ENCODE peak calls at places on chromosomes 2 and 18, in four cellular contexts. G is right cardiac atrium, N is heart right ventricle, L is A673. A is an unnamed sample.

GRCh38 chr18:55549474-55550104 is 38.4 kb downstream of the TCF4 start:
- DNase-seq in L (no peak), N (no peak), G (no peak), A (peak; percentile 46)

GRCh38 chr2:3631851-3632659 is 25.9 kb upstream of the ALLC start:
- DNase-seq in G (peak; percentile 32), L (no peak), N (peak; percentile 2), A (no peak)

GRCh38 chr18:8116346-8117007 is 492.8 kb upstream of the RAB12 start:
- DNase-seq in N (no peak), G (no peak), L (no peak), A (no peak)

GRCh38 chr2:199850718-199851498 is at the start of gene FTCDNL1:
- DNase-seq in N (peak; percentile 39), L (peak; percentile 65), G (peak; percentile 86), A (peak; percentile 71)

GRCh38 chr2:63270717-63271116 is 220.1 kb downstream of the OTX1 start:
- DNase-seq in G (no peak), L (no peak), N (no peak), A (no peak)

GRCh38 chr2:122736279-122736678 is 980.8 kb downstream of the TSN start:
- DNase-seq in N (no peak), L (no peak), G (no peak), A (no peak)

GRCh38 chr18:9174302-9174701 is 37.7 kb downstream of the ANKRD12 start:
- DNase-seq in G (no peak), L (no peak), N (no peak), A (no peak)

GRCh38 chr2:240388471-240389301 is 46.8 kb upstream of the GPC1 start:
- DNase-seq in L (no peak), N (no peak), G (peak; percentile 44), A (peak; percentile 5)

GRCh38 chr2:138536302-138536701 is 34.7 kb downstream of the SPOPL start:
- DNase-seq in L (peak; percentile 30), N (no peak), G (no peak), A (peak; percentile 47)

GRCh38 chr2:182821172-182821571 is 45.3 kb downstream of the FRZB start:
- DNase-seq in L (no peak), N (no peak), G (no peak), A (no peak)

GRCh38 chr2:214220251-214220650 is 190.6 kb upstream of the VWC2L start:
- DNase-seq in G (no peak), N (no peak), L (no peak), A (no peak)

GRCh38 chr18:21663615-21664014 is 41.0 kb downstream of the ABHD3 start:
- DNase-seq in N (no peak), G (no peak), L (no peak), A (no peak)

GRCh38 chr2:55026202-55026601 is 24.0 kb downstream of the RTN4 start:
- DNase-seq in G (no peak), L (no peak), N (no peak), A (no peak)

GRCh38 chr2:55022486-55022885 is 27.8 kb downstream of the RTN4 start:
- DNase-seq in N (no peak), G (no peak), L (no peak), A (no peak)

GRCh38 chr2:55025627-55026026 is 24.6 kb downstream of the RTN4 start:
- DNase-seq in L (no peak), G (no peak), N (no peak), A (no peak)

GRCh38 chr2:55027226-55027625 is 23.0 kb downstream of the RTN4 start:
- DNase-seq in N (no peak), G (no peak), L (no peak), A (no peak)

GRCh38 chr2:55025082-55025481 is 25.2 kb downstream of the RTN4 start:
- DNase-seq in N (no peak), G (no peak), L (no peak), A (no peak)
- H3K4me1 ChIP-seq in N (peaks cover 40% of the 10 kb centered on the region), G (peaks cover 5% of the 10 kb centered on the region), L (peaks cover 18% of the 10 kb centered on the region), A (no peaks in the 10 kb centered on the region)

DNA sequence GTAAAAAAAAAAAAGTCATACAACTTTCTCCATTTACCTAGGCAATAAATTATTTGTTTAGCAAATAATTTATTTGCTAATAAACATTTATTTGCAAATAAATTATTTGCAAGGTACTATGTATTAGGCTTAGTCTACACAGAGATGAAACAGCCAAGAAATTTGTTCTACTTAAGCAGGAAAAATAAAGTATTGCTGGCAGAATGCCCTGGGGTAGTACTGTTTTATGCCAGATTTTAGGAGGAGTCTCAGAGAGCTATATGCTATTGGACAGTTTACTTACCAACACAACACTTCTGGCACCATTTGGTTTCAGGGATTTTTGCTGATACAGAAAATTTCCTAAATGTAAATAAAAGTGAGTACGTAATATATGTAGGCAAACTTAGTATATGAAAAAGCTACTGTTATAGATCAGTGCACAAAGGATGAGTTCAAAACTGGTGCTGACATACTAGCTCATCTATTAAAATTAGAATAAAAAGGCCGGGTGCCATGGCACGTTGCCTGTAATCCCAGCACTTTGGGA is 23.2 kb upstream of the CDKL4 start:
- DNase-seq in G (no peak), N (no peak), L (peak; percentile 25), A (no peak)
- H3K4me1 ChIP-seq in G (no peaks in the 10 kb centered on the region), N (peaks cover 12% of the 10 kb centered on the region), L (peaks cover 18% of the 10 kb centered on the region), A (no peaks in the 10 kb centered on the region)

GRCh38 chr2:25079050-25079635 is 37.3 kb downstream of the EFR3B start:
- DNase-seq in G (no peak), N (no peak), L (no peak), A (no peak)
- H3K4me1 ChIP-seq in G (peaks cover 10% of the 10 kb centered on the region), N (peaks cover 34% of the 10 kb centered on the region), L (peaks cover 20% of the 10 kb centered on the region), A (peaks cover 6% of the 10 kb centered on the region)

GRCh38 chr2:136021976-136022375 is 36.5 kb upstream of the DARS1 start:
- DNase-seq in L (no peak), N (no peak), G (no peak), A (no peak)

GRCh38 chr2:136024185-136024584 is 38.8 kb upstream of the DARS1 start:
- DNase-seq in N (no peak), L (no peak), G (no peak), A (no peak)

GRCh38 chr2:136022747-136023146 is 37.3 kb upstream of the DARS1 start:
- DNase-seq in L (no peak), G (no peak), N (no peak), A (no peak)

GRCh38 chr2:136024616-136025015 is 39.2 kb upstream of the DARS1 start:
- DNase-seq in L (no peak), N (no peak), G (no peak), A (no peak)

GRCh38 chr2:136023416-136023815 is 38.0 kb upstream of the DARS1 start:
- DNase-seq in G (no peak), L (no peak), N (no peak), A (peak; percentile 22)
- H3K4me1 ChIP-seq in G (peaks cover 6% of the 10 kb centered on the region), L (no peaks in the 10 kb centered on the region), N (peaks cover 10% of the 10 kb centered on the region), A (peaks cover 8% of the 10 kb centered on the region)